ENCODE peak calls at places on chromosomes 1 and 21, in five cellular contexts. J is ecto neural progenitor cell; K is stimulated activated CD4-positive, alpha-beta T cell treated with anti-CD3 and anti-CD28 coated beads, TNF-alpha, amount 100 ng/mL, for 1 hour; G is T47D; M is H9. R is an unnamed sample.
A peak's percentile ranks its signal among the peaks of the same experiment; 100 is the strongest.

GRCh38 chr1:231395051-231395995 is 26.8 kb downstream of the EGLN1 start:
- DNase-seq in J (no peak), G (no peak), K (no peak), M (no peak), R (no peak)

GRCh38 chr1:26959722-26960624 is at the start of gene KDF1:
- DNase-seq in J (peak; percentile 61), M (peak; percentile 94), K (peak; percentile 22), G (peak; percentile 91), R (no peak)

GRCh38 chr1:221392453-221392852 is 349.4 kb downstream of the DUSP10 start:
- DNase-seq in J (no peak), K (no peak), G (no peak), M (no peak), R (no peak)

GRCh38 chr21:46570119-46570518 is 34.8 kb downstream of the S100B start:
- DNase-seq in J (no peak), M (no peak), K (no peak), G (no peak), R (no peak)

GRCh38 chr21:37273911-37274690 is 7.0 kb upstream of the VPS26C start:
- DNase-seq in J (no peak), G (no peak), M (no peak), K (no peak), R (no peak)

GRCh38 chr1:241401156-241401555 is 44.2 kb upstream of the RGS7 start:
- DNase-seq in G (no peak), M (no peak), K (no peak), J (no peak), R (no peak)

GRCh38 chr1:175629318-175629694 is 114.1 kb downstream of the TNR start:
- DNase-seq in M (peak; percentile 38), J (no peak), G (no peak), K (no peak), R (no peak)

GRCh38 chr21:32914424-32915070 is 111.2 kb upstream of the OLIG2 start:
- DNase-seq in J (no peak), K (no peak), G (no peak), M (no peak), R (no peak)

GRCh38 chr1:154819628-154820590 is 50.2 kb downstream of the KCNN3 start:
- DNase-seq in G (peak; percentile 50), J (no peak), K (no peak), M (peak; percentile 70), R (peak; percentile 73)

GRCh38 chr1:32874860-32875793 is 4.4 kb upstream of the FNDC5 start:
- DNase-seq in M (no peak), K (no peak), J (no peak), G (no peak), R (no peak)